ENCODE peak calls at places on chromosomes 3 and 15, in four cellular contexts. Z is HepG2, N is K562, D is GM12878. R is an unnamed sample.

GRCh38 chr15:25250011-25250596 is 188.7 kb downstream of the UBE3A start:
- DNase-seq in Z (no peak), N (no peak), D (no peak), R (no peak)

GRCh38 chr3:13086594-13086993 is 13.4 kb upstream of the IQSEC1 start:
- DNase-seq in D (no peak), N (no peak), Z (no peak), R (no peak)

GRCh38 chr3:193808317-193808716 is 215.3 kb downstream of the OPA1 start:
- DNase-seq in N (no peak), Z (no peak), D (no peak), R (no peak)

GRCh38 chr15:72167445-72167844 is 30.1 kb downstream of the GRAMD2A start:
- DNase-seq in D (no peak), N (no peak), Z (no peak), R (no peak)

GRCh38 chr3:114690896-114691295 is 397.1 kb downstream of the TIGIT start:
- DNase-seq in N (no peak), D (no peak), Z (no peak), R (no peak)

GRCh38 chr3:30775070-30775469 is 119.4 kb downstream of the GADL1 start:
- DNase-seq in D (no peak), N (no peak), Z (no peak), R (no peak)

GRCh38 chr3:123088360-123088759 is 21.5 kb downstream of the PDIA5 start:
- DNase-seq in Z (no peak), N (no peak), D (no peak), R (no peak)

GRCh38 chr15:81888748-81889479 is 156.9 kb downstream of the MEX3B start:
- DNase-seq in N (no peak), D (no peak), Z (no peak), R (no peak)

GRCh38 chr3:5250467-5251195 is 63.1 kb downstream of the EDEM1 start:
- DNase-seq in Z (peak), D (no peak), N (no peak), R (no peak)

DNA sequence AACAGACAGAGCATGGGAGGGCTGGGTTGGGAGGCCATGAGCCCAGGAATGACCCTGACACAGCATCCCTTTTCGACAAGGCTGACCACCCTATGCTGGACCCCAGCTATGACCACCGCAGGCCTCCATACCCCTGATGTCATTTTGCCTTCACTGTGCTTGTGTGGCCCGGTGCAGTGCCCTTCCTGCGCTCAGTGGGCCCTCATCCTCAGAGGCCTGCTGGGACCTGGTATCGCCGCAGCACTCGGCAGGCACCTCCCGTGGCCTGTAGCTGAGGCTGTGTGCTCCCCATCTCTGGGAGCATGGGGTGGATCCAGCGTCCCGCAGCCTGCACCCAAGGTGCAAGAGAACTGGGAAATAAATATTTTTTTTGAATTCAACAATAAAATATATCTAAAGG is 73.1 kb upstream of the MEF2A start:
- DNase-seq in Z (no peak), N (no peak), D (no peak), R (no peak)
- TF ChIP-seq TARDBP in Z (no peak), N (no peak), D (no peak), R (no peak)

DNA sequence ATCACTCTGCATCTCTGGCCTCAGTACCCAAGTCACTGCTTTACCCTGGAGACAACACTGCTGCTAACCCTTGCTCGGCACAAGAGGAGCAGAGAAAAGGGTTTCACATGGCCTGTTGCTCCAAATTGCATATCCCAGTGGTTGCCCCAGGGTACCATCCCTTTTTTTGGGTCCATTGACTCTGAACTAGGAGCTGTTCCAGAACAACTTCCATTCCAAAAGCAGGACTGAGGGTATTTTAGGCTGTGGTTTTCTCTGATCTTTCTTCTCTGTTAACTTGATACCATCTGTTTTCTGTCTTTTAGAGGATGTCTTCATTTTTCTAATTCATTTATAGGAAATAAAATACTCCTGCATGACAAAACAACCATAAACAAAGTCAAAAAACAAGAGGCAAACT is 17.3 kb upstream of the RYK start:
- DNase-seq in Z (no peak), D (no peak), N (no peak), R (no peak)
- TF ChIP-seq TARDBP in Z (no peak), D (no peak), N (no peak), R (no peak)

DNA sequence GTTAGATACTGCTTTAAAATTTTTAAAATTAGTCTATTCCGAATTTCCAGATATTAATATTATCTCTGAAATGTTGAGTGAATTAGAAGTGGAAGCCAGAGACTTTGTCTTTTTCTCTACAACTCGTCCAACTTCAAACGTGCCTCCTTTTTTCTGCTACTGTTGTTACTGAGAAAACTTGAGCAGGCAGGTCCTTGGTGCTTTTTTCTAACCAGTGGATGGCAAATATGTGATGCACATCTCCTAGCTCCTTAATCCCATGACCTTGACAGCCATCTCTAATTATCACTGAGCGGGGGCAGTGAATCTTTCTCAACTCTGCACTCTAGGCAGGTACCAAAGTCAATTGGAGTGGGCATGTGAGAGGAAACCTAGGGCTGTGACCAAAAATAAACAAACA is 50.7 kb downstream of the FNDC3B start:
- DNase-seq in Z (no peak), N (no peak), D (no peak), R (no peak)
- TF ChIP-seq TARDBP in Z (no peak), N (no peak), D (no peak), R (no peak)

GRCh38 chr15:70378126-70379031 is 280.7 kb upstream of the TLE3 start:
- DNase-seq in N (no peak), Z (no peak), D (no peak), R (no peak)
- TF ChIP-seq TARDBP in N (no peak), Z (no peak), D (no peak), R (no peak)

DNA sequence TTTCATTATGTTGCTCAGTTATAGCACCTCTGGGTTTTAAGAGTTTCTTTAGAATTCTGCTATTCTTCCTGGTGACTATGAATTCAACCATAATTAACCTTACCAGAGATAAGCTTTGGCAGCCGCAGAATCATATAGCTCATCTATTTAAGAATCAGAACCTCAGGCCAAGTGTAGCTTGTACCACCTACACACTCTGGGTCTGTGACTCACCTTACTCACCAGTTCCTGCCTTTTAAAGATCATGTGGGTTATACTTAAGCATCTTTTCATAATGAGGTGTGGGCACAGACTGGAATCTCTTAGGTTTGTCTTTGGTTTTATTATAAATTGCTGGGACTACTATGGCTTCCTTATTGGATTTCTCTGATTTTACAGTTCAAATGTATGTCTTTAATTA is 21.9 kb downstream of the CDV3 start:
- DNase-seq in Z (no peak), N (no peak), D (no peak), R (no peak)
- TF ChIP-seq TARDBP in Z (no peak), N (no peak), D (no peak), R (no peak)

R was measured in HEK293T.